ENCODE peak calls at places on chromosomes 12 and 14, in five cellular contexts. Y, K, J, V and D are unnamed samples.

GRCh38 chr12:2183556-2184541 is 131.1 kb downstream of the CACNA1C start:
- DNase-seq in K (peak; percentile 75), Y (peak; percentile 11), J (no peak), V (no peak), D (no peak)

GRCh38 chr12:108594-108993 is 42.0 kb downstream of the IQSEC3 start:
- DNase-seq in J (no peak), K (no peak), V (no peak), Y (no peak), D (no peak)

GRCh38 chr14:91094772-91095171 is 19.1 kb upstream of the DGLUCY start:
- DNase-seq in K (no peak), J (no peak), Y (no peak), V (no peak), D (no peak)

GRCh38 chr14:100072783-100073346 is 7.6 kb downstream of the EVL start:
- DNase-seq in K (no peak), Y (no peak), J (no peak), V (peak; percentile 37), D (peak; percentile 13)

GRCh38 chr12:100266163-100266801 is 597 bp downstream of the DEPDC4 start:
- DNase-seq in J (no peak), Y (no peak), V (no peak), K (no peak), D (no peak)

GRCh38 chr14:75434557-75435248 is 6.9 kb downstream of the JDP2 start:
- DNase-seq in Y (no peak), J (no peak), V (no peak), K (no peak), D (no peak)

GRCh38 chr12:125797421-125798175 is 732.4 kb downstream of the AACS start:
- DNase-seq in V (no peak), K (no peak), Y (no peak), J (no peak), D (no peak)

GRCh38 chr12:26274441-26275312 is 79.3 kb downstream of the SSPN start:
- DNase-seq in K (peak; percentile 87), V (no peak), Y (peak; percentile 96), J (peak; percentile 94), D (peak; percentile 71)

GRCh38 chr12:125228519-125229260 is 163.5 kb downstream of the AACS start:
- DNase-seq in V (no peak), K (no peak), Y (no peak), J (no peak), D (no peak)

GRCh38 chr12:126989532-126989931 is 1277.4 kb upstream of the TMEM132C start:
- DNase-seq in J (no peak), Y (no peak), K (no peak), V (no peak), D (no peak)

GRCh38 chr14:49966304-49966809 is 73.5 kb downstream of the ARF6 start:
- DNase-seq in Y (peak; percentile 84), V (peak; percentile 54), J (no peak), K (no peak), D (no peak)

GRCh38 chr14:72657214-72657921 is 236.5 kb downstream of the DPF3 start:
- DNase-seq in J (no peak), Y (no peak), K (no peak), V (no peak), D (no peak)

GRCh38 chr12:3603576-3603975 is 112.6 kb downstream of the PRMT8 start:
- DNase-seq in K (no peak), V (no peak), Y (no peak), J (no peak), D (no peak)

GRCh38 chr12:171276-171675 is 42.7 kb downstream of the SLC6A12 start:
- DNase-seq in J (no peak), K (no peak), Y (no peak), V (no peak), D (no peak)

GRCh38 chr12:2649201-2650030 is 145.4 kb upstream of the FKBP4 start:
- DNase-seq in K (no peak), Y (no peak), J (no peak), V (no peak), D (no peak)

GRCh38 chr14:90795744-90796143 is 20.5 kb downstream of the TTC7B start:
- DNase-seq in Y (no peak), V (no peak), K (no peak), J (no peak), D (peak; percentile 37)

DNA sequence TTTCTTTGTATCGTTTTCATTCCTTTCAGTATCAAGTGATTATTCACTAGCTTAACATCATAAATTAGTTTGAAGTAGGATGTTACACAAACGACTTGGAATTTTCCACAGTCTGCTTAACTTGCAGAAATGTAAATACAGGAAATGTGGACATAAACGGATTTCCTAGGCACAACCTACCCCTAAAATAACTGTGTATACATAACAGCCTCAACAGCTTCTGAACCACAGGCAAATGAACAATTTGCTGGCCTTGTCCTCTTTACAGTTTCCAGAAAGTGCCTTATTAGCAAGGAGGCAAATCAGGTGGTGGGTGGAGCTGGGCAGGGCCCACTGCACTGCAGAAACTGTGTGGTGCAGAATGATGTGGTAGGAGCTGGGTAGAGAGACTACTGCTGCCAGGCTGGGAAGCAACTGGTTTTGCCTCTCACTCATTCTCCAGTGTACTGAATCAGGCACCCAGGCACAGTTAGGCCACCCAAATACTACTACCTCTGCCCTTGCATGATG is 14.1 kb downstream of the DRAM1 start:
- DNase-seq in K (no peak), J (peak; percentile 75), Y (peak; percentile 86), V (no peak), D (no peak)
- TF ChIP-seq ZNF274 in K (no peak), J (no peak), Y (no peak), V (no peak), D (no peak)

DNA sequence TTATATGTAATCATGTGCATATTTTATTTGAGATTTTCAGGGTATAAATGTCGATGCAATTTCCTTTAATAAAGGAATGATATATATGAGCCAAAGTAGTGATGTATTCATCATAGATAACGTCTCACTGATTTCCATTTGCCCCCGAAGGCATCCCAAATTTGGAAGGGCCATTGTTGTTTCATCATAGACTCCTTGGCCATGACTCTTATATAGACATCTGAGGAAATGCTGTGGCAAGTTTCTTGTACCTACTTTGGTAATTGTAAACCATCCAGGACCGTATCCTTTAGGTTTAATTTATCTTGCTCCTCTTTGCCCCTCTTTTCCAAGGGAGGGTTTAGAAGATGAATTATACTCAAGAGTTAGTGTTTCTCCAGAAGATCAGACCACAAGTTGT is 84.7 kb downstream of the SAMD4A start:
- DNase-seq in J (no peak), V (no peak), Y (no peak), K (no peak), D (no peak)
- TF ChIP-seq ZNF274 in J (no peak), V (no peak), Y (no peak), K (no peak), D (no peak)

GRCh38 chr14:106276326-106277267 is 750.2 kb downstream of the TMEM121 start:
- DNase-seq in V (no peak), J (no peak), K (no peak), Y (no peak), D (no peak)

DNA sequence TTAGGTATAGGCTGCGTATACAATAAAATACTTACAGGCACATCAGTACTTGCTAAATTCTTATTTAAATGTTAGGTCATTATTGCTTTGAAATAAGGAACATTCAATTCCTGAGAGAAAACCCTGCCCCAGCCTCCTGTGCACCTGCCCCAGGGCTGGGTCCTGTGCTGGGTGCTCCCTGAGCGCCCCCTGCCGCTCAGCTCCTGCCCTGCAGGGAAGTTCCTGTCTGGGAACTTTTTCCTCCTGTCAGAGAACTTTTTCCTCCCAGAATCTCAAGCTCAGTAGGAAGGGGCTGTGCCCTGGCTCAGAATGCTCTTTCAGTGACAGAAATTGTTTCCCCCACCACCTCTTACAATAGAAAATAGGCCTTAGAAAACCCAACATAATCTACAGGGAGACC is 751.1 kb downstream of the TMEM121 start:
- DNase-seq in V (no peak), J (no peak), K (peak; percentile 6), Y (peak; percentile 4), D (no peak)
- TF ChIP-seq ZNF274 in V (no peak), J (no peak), K (no peak), Y (no peak), D (no peak)

GRCh38 chr14:36509056-36509917 is 10.7 kb downstream of the NKX2-1 start:
- DNase-seq in V (no peak), Y (no peak), J (no peak), K (no peak), D (no peak)

GRCh38 chr14:36512585-36513003 is 7.4 kb downstream of the NKX2-1 start:
- DNase-seq in Y (no peak), J (no peak), K (no peak), V (no peak), D (no peak)

GRCh38 chr14:36511981-36512584 is 7.9 kb downstream of the NKX2-1 start:
- DNase-seq in K (no peak), V (no peak), Y (no peak), J (no peak), D (no peak)

GRCh38 chr14:36510078-36510799 is 9.8 kb downstream of the NKX2-1 start:
- DNase-seq in J (no peak), Y (no peak), V (no peak), K (no peak), D (no peak)

GRCh38 chr14:36510874-36511273 is 9.2 kb downstream of the NKX2-1 start:
- DNase-seq in Y (no peak), V (no peak), J (no peak), K (no peak), D (no peak)
- TF ChIP-seq ZNF274 in Y (no peak), V (no peak), J (no peak), K (no peak), D (no peak)

GRCh38 chr14:52547526-52547925 is 4.8 kb downstream of the TXNDC16 start:
- DNase-seq in V (no peak), J (no peak), K (no peak), Y (no peak), D (no peak)
- TF ChIP-seq ZNF274 in V (no peak), J (no peak), K (no peak), Y (no peak), D (no peak)